ENCODE peak calls at places on chromosomes 12 and 14, in nine cellular contexts. O, W, I, H, X, Q, G, V and D are unnamed samples.

GRCh38 chr12:65935906-65936528 is 111.7 kb downstream of the HMGA2 start:
- DNase-seq in G (peak; percentile 97), W (no peak), Q (no peak), I (no peak), X (no peak), O (no peak), H (no peak), V (peak; percentile 64), D (no peak)

GRCh38 chr12:104740668-104741067 is 217.4 kb downstream of the SLC41A2 start:
- DNase-seq in X (no peak), Q (no peak), H (no peak), G (no peak), W (no peak), I (no peak), O (no peak), V (no peak), D (no peak)

GRCh38 chr14:68733086-68733621 is 59.7 kb downstream of the ZFP36L1 start:
- DNase-seq in G (no peak), X (no peak), Q (no peak), H (no peak), O (no peak), V (no peak), W (no peak), I (no peak), D (no peak)

GRCh38 chr14:61526405-61527312 is 168.7 kb upstream of the HIF1A start:
- DNase-seq in W (no peak), H (no peak), X (no peak), V (no peak), O (peak; percentile 80), G (peak; percentile 78), Q (peak; percentile 81), I (peak; percentile 94), D (no peak)

GRCh38 chr14:94390372-94391086 is 2.1 kb upstream of the SERPINA1 start:
- DNase-seq in V (peak; percentile 16), O (peak; percentile 15), H (no peak), I (peak; percentile 66), Q (peak; percentile 87), W (no peak), X (peak; percentile 55), G (no peak), D (peak; percentile 46)

GRCh38 chr12:3624273-3624672 is 128.6 kb downstream of the CRACR2A start:
- DNase-seq in G (no peak), V (no peak), Q (peak; percentile 14), H (no peak), X (no peak), W (no peak), O (no peak), I (no peak), D (no peak)

GRCh38 chr14:86464386-86464785 is 934.4 kb downstream of the FLRT2 start:
- DNase-seq in G (no peak), V (peak; percentile 9), Q (no peak), W (no peak), O (no peak), X (no peak), I (no peak), H (no peak), D (no peak)

GRCh38 chr12:18432211-18432610 is 170.9 kb downstream of the PIK3C2G start:
- DNase-seq in I (no peak), O (no peak), H (no peak), X (no peak), W (no peak), V (no peak), G (no peak), Q (no peak), D (no peak)

GRCh38 chr12:53180931-53181645 is 363 bp upstream of the CSAD start:
- DNase-seq in X (peak; percentile 78), O (peak; percentile 74), V (peak; percentile 96), H (peak; percentile 67), G (peak; percentile 88), Q (no peak), I (peak; percentile 78), W (peak; percentile 88), D (peak; percentile 75)

GRCh38 chr12:50151047-50151687 is 16.0 kb downstream of the CERS5 start:
- DNase-seq in G (no peak), H (no peak), X (no peak), Q (no peak), W (no peak), I (no peak), O (peak; percentile 50), V (peak; percentile 9), D (no peak)

GRCh38 chr14:30223385-30223785 is 295.7 kb upstream of the PRKD1 start:
- DNase-seq in X (peak; percentile 39), G (peak; percentile 99), Q (peak; percentile 87), I (peak; percentile 94), V (peak; percentile 11), W (peak; percentile 17), H (no peak), O (peak; percentile 97), D (peak; percentile 32)

GRCh38 chr12:68158427-68158826 is 1.1 kb downstream of the IFNG start:
- DNase-seq in O (no peak), Q (no peak), W (no peak), I (no peak), H (no peak), G (peak; percentile 7), X (no peak), V (no peak), D (no peak)

GRCh38 chr14:75654127-75654732 is 6.4 kb downstream of the ERG28 start:
- DNase-seq in O (peak; percentile 58), V (peak; percentile 86), W (peak; percentile 64), G (peak; percentile 72), Q (peak; percentile 96), I (peak; percentile 88), H (peak; percentile 80), X (peak; percentile 79), D (peak; percentile 84)

GRCh38 chr12:55705802-55706402 is 1.8 kb downstream of the ITGA7 start:
- DNase-seq in I (no peak), H (peak; percentile 22), G (no peak), V (no peak), W (no peak), O (no peak), X (peak; percentile 19), Q (no peak), D (no peak)

GRCh38 chr12:130463259-130463658 is 125.6 kb downstream of the PIWIL1 start:
- DNase-seq in V (no peak), O (no peak), H (no peak), Q (no peak), X (no peak), W (no peak), G (no peak), I (no peak), D (no peak)

GRCh38 chr12:129016159-129016558 is 162.9 kb downstream of the GLT1D1 start:
- DNase-seq in W (no peak), Q (peak; percentile 54), G (no peak), H (no peak), I (no peak), O (no peak), X (no peak), V (no peak), D (no peak)

GRCh38 chr14:93135399-93135798 is 19.7 kb upstream of the ITPK1 start:
- DNase-seq in W (peak; percentile 26), O (peak; percentile 46), X (no peak), H (no peak), Q (no peak), I (peak; percentile 76), G (no peak), V (no peak), D (no peak)

GRCh38 chr12:100797246-100797645 is 2.7 kb downstream of the ANO4 start:
- DNase-seq in I (no peak), V (no peak), O (no peak), H (no peak), W (no peak), X (no peak), Q (no peak), G (no peak), D (no peak)

GRCh38 chr12:90428474-90428873 is 526.5 kb downstream of the CCER1 start:
- DNase-seq in V (no peak), W (no peak), I (no peak), G (peak; percentile 1), Q (no peak), X (no peak), H (no peak), O (no peak), D (no peak)

GRCh38 chr12:64142784-64143183 is 79.3 kb downstream of the KICS2 start:
- DNase-seq in O (no peak), X (no peak), V (no peak), H (no peak), Q (no peak), G (no peak), W (no peak), I (no peak), D (no peak)

GRCh38 chr14:105126970-105127307 is 41.6 kb downstream of the JAG2 start:
- DNase-seq in I (no peak), O (no peak), X (no peak), Q (peak; percentile 76), V (no peak), G (no peak), H (no peak), W (no peak), D (no peak)

GRCh38 chr14:21987937-21988336 is 314.3 kb upstream of the OR4E1 start:
- DNase-seq in W (peak; percentile 12), V (peak; percentile 72), G (peak; percentile 53), X (no peak), I (no peak), O (peak; percentile 5), Q (no peak), H (no peak), D (no peak)

GRCh38 chr12:132352896-132353800 is 23.8 kb upstream of the GALNT9 start:
- DNase-seq in V (peak; percentile 50), X (peak; percentile 14), O (no peak), W (no peak), H (no peak), G (no peak), Q (no peak), I (no peak), D (no peak)

GRCh38 chr12:121494093-121494787 is 86.6 kb downstream of the KDM2B start:
- DNase-seq in O (peak; percentile 19), H (peak; percentile 63), W (peak; percentile 58), I (peak; percentile 49), Q (no peak), X (peak; percentile 42), G (peak; percentile 33), V (peak; percentile 65), D (peak; percentile 16)

GRCh38 chr12:104734541-104735075 is 223.5 kb downstream of the SLC41A2 start:
- DNase-seq in V (no peak), X (no peak), Q (no peak), I (no peak), O (peak; percentile 24), G (no peak), W (no peak), H (no peak), D (no peak)

GRCh38 chr12:62760779-62761178 is 174.2 kb downstream of the PPM1H start:
- DNase-seq in W (no peak), X (no peak), H (no peak), G (no peak), V (no peak), O (peak; percentile 77), Q (no peak), I (no peak), D (no peak)

GRCh38 chr12:120468846-120469449 is 600 bp downstream of the SRSF9 start:
- DNase-seq in H (peak; percentile 46), G (peak; percentile 57), W (peak; percentile 35), V (peak; percentile 61), X (peak; percentile 41), I (no peak), Q (peak; percentile 88), O (peak; percentile 13), D (peak; percentile 49)

GRCh38 chr12:81297606-81298005 is 219.7 kb downstream of the ACSS3 start:
- DNase-seq in X (no peak), O (no peak), V (no peak), W (no peak), I (no peak), Q (no peak), G (no peak), H (no peak), D (no peak)